ENCODE peak calls at places on chromosome 11, in eight cellular contexts. I, Q, T, X, D, S, V and M are unnamed samples.
A peak's percentile ranks its signal among the peaks of the same experiment; 100 is the strongest.

GRCh38 chr11:96257972-96258951 is 84.7 kb downstream of the MAML2 start:
- DNase-seq in I (no peak), Q (no peak), T (no peak), X (no peak), D (peak; percentile 54), S (no peak), V (no peak), M (no peak)

GRCh38 chr11:23078289-23078971 is 218.2 kb upstream of the CCDC179 start:
- DNase-seq in I (no peak), Q (no peak), T (no peak), X (no peak), D (peak; percentile 68), S (no peak), V (no peak), M (no peak)

GRCh38 chr11:69645801-69646492 is 5.0 kb downstream of the CCND1 start:
- DNase-seq in I (no peak), Q (no peak), T (no peak), X (no peak), D (no peak), S (no peak), V (no peak), M (no peak)

GRCh38 chr11:73990727-73991126 is 8.1 kb upstream of the UCP2 start:
- DNase-seq in I (no peak), Q (no peak), T (no peak), X (no peak), D (no peak), S (no peak), V (no peak), M (no peak)

GRCh38 chr11:92322225-92322624 is 97.6 kb downstream of the FAT3 start:
- DNase-seq in I (no peak), Q (no peak), T (no peak), X (no peak), D (peak; percentile 51), S (no peak), V (no peak), M (no peak)

GRCh38 chr11:132251095-132251494 is 880.7 kb downstream of the NTM start:
- DNase-seq in I (no peak), Q (no peak), T (no peak), X (no peak), D (no peak), S (no peak), V (no peak), M (no peak)

GRCh38 chr11:24046731-24047130 is 450.1 kb upstream of the LUZP2 start:
- DNase-seq in I (no peak), Q (no peak), T (no peak), X (no peak), D (no peak), S (no peak), V (no peak), M (no peak)

GRCh38 chr11:85821636-85822035 is 10.7 kb upstream of the SYTL2 start:
- DNase-seq in I (no peak), Q (no peak), T (peak; percentile 72), X (no peak), D (peak; percentile 54), S (no peak), V (no peak), M (peak; percentile 64)

GRCh38 chr11:35083181-35084061 is 55.5 kb upstream of the CD44 start:
- DNase-seq in I (no peak), Q (no peak), T (peak; percentile 52), X (peak; percentile 88), D (peak; percentile 100), S (peak; percentile 29), V (peak; percentile 86), M (no peak)

GRCh38 chr11:22670803-22671202 is 4.4 kb downstream of the GAS2 start:
- DNase-seq in I (no peak), Q (no peak), T (no peak), X (no peak), D (no peak), S (no peak), V (no peak), M (no peak)

GRCh38 chr11:113401718-113402117 is 14.1 kb downstream of the ANKK1 start:
- DNase-seq in I (peak; percentile 75), Q (peak; percentile 75), T (peak; percentile 72), X (peak; percentile 45), D (no peak), S (peak; percentile 80), V (no peak), M (peak; percentile 78)

GRCh38 chr11:70810131-70810530 is 411.8 kb downstream of the CTTN start:
- DNase-seq in I (no peak), Q (no peak), T (no peak), X (no peak), D (no peak), S (no peak), V (no peak), M (no peak)

GRCh38 chr11:133907841-133908241 is 48.9 kb downstream of the IGSF9B start:
- DNase-seq in I (no peak), Q (no peak), T (no peak), X (no peak), D (no peak), S (no peak), V (no peak), M (no peak)

GRCh38 chr11:34480339-34480738 is 33.3 kb downstream of the ELF5 start:
- DNase-seq in I (no peak), Q (no peak), T (no peak), X (no peak), D (no peak), S (no peak), V (no peak), M (peak; percentile 26)

GRCh38 chr11:19723572-19724342 is 11.1 kb downstream of the NAV2 start:
- DNase-seq in I (no peak), Q (no peak), T (no peak), X (peak; percentile 84), D (peak; percentile 53), S (no peak), V (no peak), M (no peak)

GRCh38 chr11:14506532-14506931 is 6.9 kb upstream of the COPB1 start:
- DNase-seq in I (no peak), Q (peak; percentile 49), T (no peak), X (no peak), D (peak; percentile 34), S (no peak), V (no peak), M (no peak)

GRCh38 chr11:65241134-65241533 is 20.6 kb upstream of the POLA2 start:
- DNase-seq in I (no peak), Q (no peak), T (no peak), X (no peak), D (no peak), S (no peak), V (no peak), M (no peak)

GRCh38 chr11:38460901-38461300 is 1862.9 kb upstream of the RAG2 start:
- DNase-seq in I (peak; percentile 56), Q (peak; percentile 12), T (peak; percentile 9), X (no peak), D (peak; percentile 96), S (peak; percentile 21), V (no peak), M (peak; percentile 87)

GRCh38 chr11:20156280-20156875 is 3.9 kb downstream of the DBX1 start:
- DNase-seq in I (no peak), Q (no peak), T (peak; percentile 12), X (no peak), D (no peak), S (no peak), V (no peak), M (no peak)

GRCh38 chr11:91956711-91957110 is 267.9 kb upstream of the FAT3 start:
- DNase-seq in I (no peak), Q (no peak), T (no peak), X (no peak), D (no peak), S (no peak), V (no peak), M (no peak)

GRCh38 chr11:46073632-46074031 is 47.6 kb downstream of the PHF21A start:
- DNase-seq in I (no peak), Q (no peak), T (no peak), X (no peak), D (no peak), S (no peak), V (no peak), M (no peak)

GRCh38 chr11:32436751-32437405 is 1.5 kb upstream of the WT1 start:
- DNase-seq in I (no peak), Q (no peak), T (no peak), X (no peak), D (no peak), S (no peak), V (no peak), M (no peak)
- TF ChIP-seq CTCF in I (no peak), Q (no peak), T (no peak), X (no peak), D (no peak), S (no peak), V (no peak), M (no peak)

DNA sequence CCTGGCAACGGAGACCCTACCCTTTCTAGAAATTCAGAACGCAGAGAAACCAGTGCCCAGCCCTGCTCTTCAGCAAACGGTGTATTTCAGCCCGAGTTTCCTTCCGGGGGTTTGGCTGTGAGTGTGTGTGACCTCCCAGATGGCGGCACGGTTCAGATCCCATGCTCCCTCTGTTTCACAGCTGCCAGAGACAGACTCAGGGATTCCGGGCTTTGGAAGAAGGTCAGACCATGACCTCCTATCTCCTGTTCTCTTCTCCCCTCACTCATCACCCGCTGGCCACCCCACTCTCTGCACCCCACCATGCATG is 256.3 kb upstream of the CADM1 start:
- DNase-seq in I (no peak), Q (peak; percentile 24), T (no peak), X (no peak), D (peak; percentile 2), S (no peak), V (no peak), M (no peak)
- H3K4me3 ChIP-seq in I (peak overlapping the region; percentile 79), Q (no peak overlapping the region), T (no peak overlapping the region), X (peak overlapping the region; percentile 90), D (peak overlapping the region; percentile 40), S (peak overlapping the region; percentile 86), V (no peak overlapping the region), M (no peak overlapping the region)

GRCh38 chr11:12123177-12123576 is 12.8 kb downstream of the MICAL2 start:
- DNase-seq in I (no peak), Q (no peak), T (no peak), X (no peak), D (no peak), S (no peak), V (no peak), M (no peak)

GRCh38 chr11:12121504-12121903 is 11.1 kb downstream of the MICAL2 start:
- DNase-seq in I (no peak), Q (no peak), T (no peak), X (no peak), D (no peak), S (no peak), V (no peak), M (no peak)

GRCh38 chr11:12121011-12121410 is 10.6 kb downstream of the MICAL2 start:
- DNase-seq in I (no peak), Q (no peak), T (no peak), X (no peak), D (no peak), S (no peak), V (no peak), M (no peak)

GRCh38 chr11:12123799-12124198 is 13.4 kb downstream of the MICAL2 start:
- DNase-seq in I (no peak), Q (no peak), T (no peak), X (no peak), D (no peak), S (no peak), V (no peak), M (no peak)

GRCh38 chr11:12122083-12122482 is 11.7 kb downstream of the MICAL2 start:
- DNase-seq in I (no peak), Q (no peak), T (no peak), X (no peak), D (no peak), S (no peak), V (no peak), M (no peak)
- TF ChIP-seq CTCF in I (no peak), Q (no peak), T (no peak), X (peak; percentile 29), D (peak; percentile 47), S (peak; percentile 50), V (peak; percentile 35), M (peak; percentile 39)

GRCh38 chr11:7889985-7890384 is 41.1 kb downstream of the OR10A6 start:
- DNase-seq in I (no peak), Q (no peak), T (no peak), X (no peak), D (no peak), S (no peak), V (no peak), M (no peak)
- H3K4me3 ChIP-seq in I (no peak overlapping the region), Q (no peak overlapping the region), T (no peak overlapping the region), X (no peak overlapping the region), D (no peak overlapping the region), S (no peak overlapping the region), V (peak overlapping the region; percentile 7), M (no peak overlapping the region)